ENCODE peak calls at places on chromosome 5, in seven cellular contexts. S is hepatocyte; A is heart right ventricle; C is fibroblast of lung; I is naive thymus-derived CD4-positive, alpha-beta T cell; D is transverse colon; O is pancreas. Z is an unnamed sample.

GRCh38 chr5:157511656-157512644 is 51.9 kb downstream of the NIPAL4 start:
- DNase-seq in S (peak; percentile 68), A (peak; percentile 95), C (peak; percentile 98), I (no peak), D (peak; percentile 80), O (no peak), Z (no peak)

GRCh38 chr5:100595152-100595811 is 60.1 kb downstream of the FAM174A start:
- DNase-seq in S (peak; percentile 72), A (peak; percentile 29), C (peak; percentile 98), I (no peak), D (peak; percentile 12), O (no peak), Z (no peak)

GRCh38 chr5:14790220-14790619 is 81.4 kb downstream of the ANKH start:
- DNase-seq in S (no peak), A (no peak), C (peak; percentile 67), I (no peak), D (no peak), O (no peak), Z (no peak)

GRCh38 chr5:95626701-95627100 is 6.8 kb downstream of the GPR150 start:
- DNase-seq in S (no peak), A (no peak), C (no peak), I (no peak), D (no peak), O (no peak), Z (no peak)

GRCh38 chr5:107636555-107636954 is 34.2 kb downstream of the EFNA5 start:
- DNase-seq in S (peak; percentile 16), A (no peak), C (no peak), I (no peak), D (no peak), O (no peak), Z (no peak)

GRCh38 chr5:133065482-133065881 is 13.7 kb downstream of the HSPA4 start:
- DNase-seq in S (peak; percentile 17), A (no peak), C (no peak), I (no peak), D (no peak), O (no peak), Z (no peak)

GRCh38 chr5:73160239-73160671 is 12.7 kb upstream of the TMEM174 start:
- DNase-seq in S (no peak), A (no peak), C (peak; percentile 70), I (peak; percentile 59), D (no peak), O (no peak), Z (no peak)

GRCh38 chr5:1886634-1887399 is 4.1 kb upstream of the IRX4 start:
- DNase-seq in S (no peak), A (no peak), C (no peak), I (no peak), D (no peak), O (no peak), Z (no peak)

GRCh38 chr5:56233230-56233629 is at the start of gene ANKRD55:
- DNase-seq in S (no peak), A (no peak), C (no peak), I (no peak), D (no peak), O (no peak), Z (no peak)

GRCh38 chr5:116411101-116411571 is 163.5 kb downstream of the SEMA6A start:
- DNase-seq in S (no peak), A (peak; percentile 28), C (no peak), I (no peak), D (no peak), O (no peak), Z (no peak)

GRCh38 chr5:136123236-136123768 is 9.3 kb upstream of the SMAD5 start:
- DNase-seq in S (peak; percentile 72), A (no peak), C (peak; percentile 34), I (no peak), D (peak; percentile 33), O (no peak), Z (no peak)

GRCh38 chr5:10251409-10251808 is 1.3 kb downstream of the CCT5 start:
- DNase-seq in S (no peak), A (no peak), C (no peak), I (no peak), D (no peak), O (no peak), Z (no peak)

GRCh38 chr5:10249948-10250803 is at the start of gene CCT5:
- DNase-seq in S (peak; percentile 98), A (peak; percentile 95), C (peak; percentile 99), I (peak; percentile 83), D (peak; percentile 94), O (peak; percentile 89), Z (peak; percentile 84)

GRCh38 chr5:10250804-10251276 is 760 bp downstream of the CCT5 start:
- DNase-seq in S (no peak), A (no peak), C (peak; percentile 39), I (no peak), D (no peak), O (no peak), Z (no peak)

GRCh38 chr5:10254686-10255085 is 4.6 kb downstream of the CCT5 start:
- DNase-seq in S (no peak), A (no peak), C (no peak), I (no peak), D (no peak), O (no peak), Z (no peak)

DNA sequence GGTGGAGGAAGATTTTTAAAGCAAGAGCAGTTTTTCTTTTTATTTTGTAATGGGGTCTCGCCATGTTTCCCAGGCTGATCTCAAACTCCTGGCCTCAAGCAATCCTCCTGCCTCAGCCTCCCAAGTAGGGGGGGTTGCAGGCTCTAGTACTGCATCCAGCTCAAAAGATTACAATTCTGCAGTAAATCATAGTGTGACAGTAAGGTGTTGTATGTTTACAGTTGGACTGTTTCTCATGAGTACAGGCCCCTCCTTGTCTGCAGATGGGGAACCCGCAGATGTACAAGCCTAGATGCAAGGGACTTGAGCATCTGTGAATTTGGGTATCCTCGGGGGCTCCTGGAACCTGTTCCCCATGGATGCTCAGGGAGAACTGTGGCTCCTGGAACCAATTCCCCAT is 3.3 kb downstream of the CCT5 start:
- DNase-seq in S (no peak), A (no peak), C (no peak), I (no peak), D (no peak), O (no peak), Z (no peak)
- H3K36me3 ChIP-seq in S (peaks cover 3% of the 10 kb centered on the region), A (peaks cover 59% of the 10 kb centered on the region), C (peaks cover 14% of the 10 kb centered on the region), I (peaks cover 28% of the 10 kb centered on the region), D (peaks cover 36% of the 10 kb centered on the region), O (no peaks in the 10 kb centered on the region), Z (peaks cover 32% of the 10 kb centered on the region)

GRCh38 chr5:150374651-150375050 is 17.2 kb downstream of the TCOF1 start:
- DNase-seq in S (no peak), A (no peak), C (no peak), I (no peak), D (no peak), O (no peak), Z (no peak)
- H3K4me3 ChIP-seq in S (no peak overlapping the region), A (no peak overlapping the region), C (no peak overlapping the region), I (no peak overlapping the region), D (no peak overlapping the region), O (no peak overlapping the region), Z (no peak overlapping the region)

DNA sequence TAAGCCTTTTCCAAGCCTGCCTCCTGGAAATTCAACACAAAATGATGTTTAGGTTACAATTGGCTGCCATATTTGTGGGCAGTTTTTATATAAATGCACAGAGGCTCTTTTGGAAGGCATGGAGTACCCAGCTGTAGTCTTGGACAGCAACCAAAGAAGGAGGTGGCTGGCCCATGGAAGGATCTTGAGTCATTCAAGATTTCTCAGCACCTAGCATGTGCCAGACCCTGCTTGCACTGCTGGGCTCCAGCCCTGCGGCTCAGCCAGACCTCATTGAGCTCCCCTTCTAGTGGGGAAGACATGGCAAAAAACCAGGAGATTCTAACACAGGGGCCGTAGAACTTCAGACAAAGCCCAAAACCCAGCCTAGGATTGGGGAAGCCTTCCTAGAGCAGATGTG is 22.1 kb downstream of the JADE2 start:
- DNase-seq in S (peak; percentile 51), A (no peak), C (peak; percentile 85), I (no peak), D (no peak), O (no peak), Z (no peak)
- H3K27ac ChIP-seq in S (no peak overlapping the region), A (no peak overlapping the region), C (peak overlapping the region; percentile 70), I (peak overlapping the region; percentile 35), D (peak overlapping the region; percentile 23), O (no peak overlapping the region), Z (no peak overlapping the region)

GRCh38 chr5:78364005-78364404 is 3.6 kb downstream of the SCAMP1 start:
- DNase-seq in S (no peak), A (no peak), C (no peak), I (no peak), D (no peak), O (no peak), Z (no peak)

GRCh38 chr5:78362220-78362619 is 1.8 kb downstream of the SCAMP1 start:
- DNase-seq in S (no peak), A (no peak), C (no peak), I (no peak), D (no peak), O (no peak), Z (no peak)

GRCh38 chr5:78369680-78370079 is 9.3 kb downstream of the SCAMP1 start:
- DNase-seq in S (no peak), A (no peak), C (no peak), I (no peak), D (no peak), O (no peak), Z (no peak)

GRCh38 chr5:78373231-78373630 is 12.8 kb downstream of the SCAMP1 start:
- DNase-seq in S (no peak), A (no peak), C (peak; percentile 3), I (no peak), D (no peak), O (no peak), Z (no peak)

DNA sequence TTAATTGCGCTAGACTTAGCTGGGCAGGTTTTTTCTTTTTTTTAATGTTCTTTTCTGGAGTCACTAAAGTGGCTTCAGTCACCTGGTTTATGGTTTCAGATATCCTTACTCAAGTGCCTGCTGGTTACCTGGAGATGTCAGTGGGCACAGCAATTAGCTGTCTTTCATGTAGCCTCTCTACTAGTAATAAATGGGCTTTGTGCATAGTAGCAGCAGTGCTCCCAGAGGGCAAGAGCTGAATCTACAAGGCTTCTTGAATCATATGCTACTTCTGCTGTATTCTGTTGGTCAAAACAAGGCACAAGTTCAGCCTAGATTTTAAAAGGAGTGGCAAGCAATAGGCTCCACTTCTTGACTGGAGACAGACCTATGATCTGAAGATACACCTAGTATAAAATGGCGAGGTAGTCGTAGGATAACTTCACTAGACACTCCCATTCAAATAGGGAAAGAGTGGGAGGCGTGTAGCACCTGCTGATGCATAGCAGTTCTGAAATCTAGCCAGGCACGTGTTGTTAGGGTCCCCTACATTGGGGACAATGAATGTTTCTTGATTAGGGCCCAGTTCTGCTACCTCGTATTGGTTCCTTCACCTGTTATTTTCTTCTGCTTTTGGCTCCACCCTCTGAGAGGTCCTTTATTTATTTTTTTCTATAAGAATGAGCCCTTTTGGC is 7.0 kb downstream of the SCAMP1 start:
- DNase-seq in S (no peak), A (no peak), C (no peak), I (no peak), D (no peak), O (no peak), Z (no peak)
- H3K36me3 ChIP-seq in S (no peaks in the 10 kb centered on the region), A (no peaks in the 10 kb centered on the region), C (no peaks in the 10 kb centered on the region), I (no peaks in the 10 kb centered on the region), D (no peaks in the 10 kb centered on the region), O (no peaks in the 10 kb centered on the region), Z (no peaks in the 10 kb centered on the region)

GRCh38 chr5:96855041-96855872 is 21.0 kb upstream of the ERAP2 start:
- DNase-seq in S (no peak), A (no peak), C (peak; percentile 80), I (no peak), D (peak; percentile 77), O (no peak), Z (no peak)
- H3K4me3 ChIP-seq in S (no peak overlapping the region), A (no peak overlapping the region), C (no peak overlapping the region), I (no peak overlapping the region), D (no peak overlapping the region), O (no peak overlapping the region), Z (no peak overlapping the region)